ENCODE peak calls at places on chromosomes 7 and 10, in seven cellular contexts. D, T, W, M, H, B and F are unnamed samples.

GRCh38 chr10:72079356-72079755 is 9.0 kb downstream of the SPOCK2 start:
- DNase-seq in H (no peak), B (no peak), M (peak), T (no peak), W (no peak), D (no peak), F (no peak)

GRCh38 chr7:117259626-117260025 is 63.2 kb downstream of the WNT2 start:
- DNase-seq in H (no peak), B (no peak), T (no peak), M (no peak), W (no peak), D (no peak), F (no peak)

GRCh38 chr7:112110651-112111050 is 95.5 kb downstream of the DOCK4 start:
- DNase-seq in W (no peak), T (no peak), H (no peak), M (no peak), D (no peak), B (no peak), F (no peak)

GRCh38 chr7:45593121-45593541 is 19.0 kb downstream of the ADCY1 start:
- DNase-seq in H (no peak), B (no peak), D (no peak), T (no peak), M (no peak), W (no peak), F (no peak)

GRCh38 chr7:95608344-95609173 is 12.2 kb upstream of the PDK4 start:
- DNase-seq in M (peak), W (no peak), D (peak), T (peak), B (peak), H (peak), F (peak)

GRCh38 chr7:5420841-5421625 is 2.6 kb downstream of the TNRC18 start:
- DNase-seq in D (no peak), T (no peak), H (no peak), W (no peak), M (peak), B (peak), F (no peak)

GRCh38 chr7:101164071-101164840 is 1.1 kb downstream of the VGF start:
- DNase-seq in M (peak), W (no peak), B (peak), H (no peak), D (no peak), T (no peak), F (peak)

GRCh38 chr7:128247640-128248194 is 6.6 kb downstream of the LEP start:
- DNase-seq in M (no peak), T (peak), W (no peak), H (no peak), B (no peak), D (no peak), F (no peak)

GRCh38 chr10:119199231-119199992 is 8.0 kb upstream of the GRK5 start:
- DNase-seq in H (peak), B (peak), D (no peak), M (peak), W (no peak), T (peak), F (peak)

GRCh38 chr10:113000876-113001598 is 51.0 kb downstream of the TCF7L2 start:
- DNase-seq in M (no peak), B (no peak), T (no peak), H (no peak), D (no peak), W (no peak), F (peak)

GRCh38 chr7:5489991-5490536 is 66.4 kb upstream of the TNRC18 start:
- DNase-seq in D (no peak), T (no peak), H (no peak), M (no peak), W (no peak), B (no peak), F (no peak)

GRCh38 chr7:5546626-5547025 is 123.0 kb upstream of the TNRC18 start:
- DNase-seq in T (no peak), D (no peak), M (no peak), W (no peak), H (no peak), B (no peak), F (no peak)

GRCh38 chr7:1608318-1608717 is 38.5 kb upstream of the PSMG3 start:
- DNase-seq in W (no peak), M (peak), H (no peak), T (no peak), B (no peak), D (no peak), F (no peak)

GRCh38 chr10:119595134-119595714 is 1.5 kb downstream of the TIAL1 start:
- DNase-seq in B (no peak), T (no peak), D (no peak), H (peak), M (no peak), W (no peak), F (no peak)

GRCh38 chr10:88803641-88804040 is 1.1 kb downstream of the LIPM start:
- DNase-seq in M (no peak), B (no peak), H (no peak), W (no peak), T (no peak), D (no peak), F (no peak)

GRCh38 chr7:149716007-149716931 is 57.1 kb downstream of the ZNF467 start:
- DNase-seq in W (no peak), D (no peak), M (peak), H (no peak), B (peak), T (no peak), F (no peak)

GRCh38 chr10:63717089-63717715 is 196.0 kb downstream of the REEP3 start:
- DNase-seq in H (no peak), T (no peak), D (no peak), M (no peak), W (no peak), B (no peak), F (no peak)

GRCh38 chr10:4656576-4657194 is 169.3 kb upstream of the AKR1E2 start:
- DNase-seq in W (no peak), H (peak), B (peak), M (peak), D (no peak), T (peak), F (peak)

GRCh38 chr10:51090190-51090589 is 15.9 kb downstream of the PRKG1 start:
- DNase-seq in W (no peak), B (no peak), D (no peak), M (no peak), T (no peak), H (no peak), F (no peak)

GRCh38 chr10:101609481-101609880 is 21.4 kb downstream of the DPCD start:
- DNase-seq in T (no peak), B (no peak), H (no peak), M (no peak), D (no peak), W (no peak), F (no peak)

DNA sequence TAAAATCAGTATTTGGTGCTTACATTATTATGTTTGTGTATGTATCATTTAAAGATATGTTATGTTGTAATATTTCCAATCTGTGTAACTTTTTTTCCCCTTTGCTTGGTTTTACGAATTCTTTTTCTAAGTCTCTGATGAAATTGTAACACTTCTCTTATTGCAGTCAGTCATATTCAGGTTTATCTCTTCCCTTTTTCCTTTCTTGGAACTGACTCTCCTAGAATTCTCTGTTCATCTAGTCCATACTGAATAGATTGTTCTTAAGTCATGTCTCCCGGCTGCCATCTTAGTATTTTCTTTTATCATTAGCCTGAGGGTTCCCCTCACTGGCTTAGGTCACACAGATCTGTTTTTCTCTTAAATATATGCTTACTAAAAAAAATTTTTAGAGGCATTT is 44.6 kb downstream of the PHTF2 start:
- DNase-seq in W (no peak), T (no peak), B (no peak), M (no peak), H (no peak), D (no peak), F (no peak)
- TF ChIP-seq JUND in W (no peak), T (no peak), B (no peak), M (no peak), H (no peak), D (no peak), F (no peak)

GRCh38 chr7:81031243-81031642 is 112.4 kb upstream of the SEMA3C start:
- DNase-seq in T (no peak), B (no peak), W (no peak), M (no peak), H (no peak), D (no peak), F (no peak)
- TF ChIP-seq JUND in T (no peak), B (no peak), W (peak), M (no peak), H (no peak), D (no peak), F (no peak)

DNA sequence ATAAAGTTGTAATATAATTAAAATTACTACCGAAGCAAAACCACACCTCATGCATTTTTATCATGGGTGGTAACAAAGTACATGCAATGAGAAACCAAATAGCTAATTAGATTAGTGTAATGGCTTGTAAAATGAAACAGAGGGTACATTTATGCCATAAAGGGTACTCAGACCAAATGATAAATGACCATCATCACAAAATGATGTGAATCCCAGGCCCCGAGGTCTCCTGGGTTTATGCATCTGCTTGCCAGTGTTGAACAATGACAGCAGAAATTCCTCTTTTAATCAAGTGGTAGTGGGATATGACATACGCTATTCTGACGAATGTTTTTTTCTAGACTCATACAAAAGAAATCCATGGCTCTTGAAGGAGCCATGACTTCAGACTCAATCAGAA is 249.5 kb upstream of the SLC26A5 start:
- DNase-seq in B (no peak), M (no peak), D (no peak), W (no peak), H (no peak), T (no peak), F (no peak)
- TF ChIP-seq JUND in B (no peak), M (no peak), D (no peak), W (no peak), H (no peak), T (no peak), F (no peak)

GRCh38 chr7:79302281-79302680 is 151.2 kb downstream of the MAGI2 start:
- DNase-seq in H (no peak), B (no peak), M (no peak), W (no peak), D (no peak), T (no peak), F (no peak)
- TF ChIP-seq JUND in H (no peak), B (no peak), M (no peak), W (no peak), D (no peak), T (no peak), F (no peak)

GRCh38 chr7:30799206-30799975 is 28.2 kb downstream of the MINDY4 start:
- DNase-seq in W (no peak), B (no peak), H (no peak), D (peak), T (no peak), M (no peak), F (no peak)
- TF ChIP-seq JUND in W (no peak), B (no peak), H (no peak), D (peak), T (no peak), M (peak), F (no peak)

GRCh38 chr7:87538052-87538451 is 62.6 kb upstream of the ABCB4 start:
- DNase-seq in D (no peak), H (peak), B (no peak), T (no peak), W (no peak), M (no peak), F (peak)
- TF ChIP-seq JUND in D (no peak), H (no peak), B (no peak), T (no peak), W (no peak), M (no peak), F (no peak)

GRCh38 chr7:108818742-108819141 is 249.1 kb downstream of the DNAJB9 start:
- DNase-seq in W (no peak), M (peak), D (no peak), H (no peak), T (no peak), B (no peak), F (no peak)
- TF ChIP-seq JUND in W (no peak), M (no peak), D (no peak), H (no peak), T (no peak), B (no peak), F (no peak)

GRCh38 chr10:86666538-86666937 is 1.8 kb upstream of the LDB3 start:
- DNase-seq in M (no peak), W (no peak), D (no peak), B (no peak), H (no peak), T (no peak), F (no peak)
- TF ChIP-seq JUND in M (no peak), W (no peak), D (no peak), B (no peak), H (no peak), T (no peak), F (no peak)